ENCODE peak calls at places on chromosomes 1 and 21, in four cellular contexts. One of them, this sample, is unnamed. For H3K36me3 and H3K4me1, the result is how much of the 10 kb centered on the place peaks cover.

GRCh38 chr21:14116080-14116481 is 94.7 kb downstream of the LIPI start:
- DNase-seq in pancreas: no peak
- DNase-seq in uterus: no peak
- DNase-seq in CD4-positive, alpha-beta memory T cell: no peak
- DNase-seq in this sample: no peak

GRCh38 chr1:172914517-172915144 is 136.1 kb downstream of the TNFSF18 start:
- DNase-seq in pancreas: no peak
- DNase-seq in uterus: no peak
- DNase-seq in CD4-positive, alpha-beta memory T cell: no peak
- DNase-seq in this sample: no peak

GRCh38 chr1:238487931-238488330 is 597.2 kb upstream of the ZP4 start:
- DNase-seq in pancreas: no peak
- DNase-seq in uterus: no peak
- DNase-seq in CD4-positive, alpha-beta memory T cell: no peak
- DNase-seq in this sample: no peak

GRCh38 chr1:41359211-41360073 is 1.8 kb upstream of the FOXO6 start:
- DNase-seq in pancreas: peak
- DNase-seq in uterus: peak
- DNase-seq in CD4-positive, alpha-beta memory T cell: no peak
- DNase-seq in this sample: no peak

GRCh38 chr1:88877382-88877825 is 14.0 kb downstream of the GTF2B start:
- DNase-seq in pancreas: no peak
- DNase-seq in uterus: no peak
- DNase-seq in CD4-positive, alpha-beta memory T cell: peak
- DNase-seq in this sample: no peak

GRCh38 chr1:229590119-229590518 is 31.6 kb upstream of the ABCB10 start:
- DNase-seq in pancreas: no peak
- DNase-seq in uterus: no peak
- DNase-seq in CD4-positive, alpha-beta memory T cell: no peak
- DNase-seq in this sample: no peak

GRCh38 chr1:97247196-97247595 is 525.6 kb downstream of the PTBP2 start:
- DNase-seq in pancreas: no peak
- DNase-seq in uterus: no peak
- DNase-seq in CD4-positive, alpha-beta memory T cell: no peak
- DNase-seq in this sample: no peak

GRCh38 chr21:46256501-46256994 is 28.0 kb upstream of the LSS start:
- DNase-seq in pancreas: peak
- DNase-seq in uterus: no peak
- DNase-seq in CD4-positive, alpha-beta memory T cell: no peak
- DNase-seq in this sample: peak

GRCh38 chr1:226974544-226975258 is 34.6 kb downstream of the COQ8A start:
- DNase-seq in pancreas: no peak
- DNase-seq in uterus: no peak
- DNase-seq in CD4-positive, alpha-beta memory T cell: no peak
- DNase-seq in this sample: no peak

GRCh38 chr1:157448666-157449065 is 103.6 kb downstream of the FCRL5 start:
- DNase-seq in pancreas: no peak
- DNase-seq in uterus: no peak
- DNase-seq in CD4-positive, alpha-beta memory T cell: no peak
- DNase-seq in this sample: no peak

GRCh38 chr1:75615664-75616435 is 4.9 kb upstream of the SLC44A5 start:
- DNase-seq in pancreas: peak
- DNase-seq in uterus: no peak
- DNase-seq in CD4-positive, alpha-beta memory T cell: peak
- DNase-seq in this sample: no peak

GRCh38 chr1:18941221-18942141 is 15.0 kb downstream of the IFFO2 start:
- DNase-seq in pancreas: peak
- DNase-seq in uterus: no peak
- DNase-seq in CD4-positive, alpha-beta memory T cell: no peak
- DNase-seq in this sample: no peak

GRCh38 chr1:25740071-25740470 is 59.9 kb upstream of the SELENON start:
- DNase-seq in pancreas: no peak
- DNase-seq in uterus: no peak
- DNase-seq in CD4-positive, alpha-beta memory T cell: no peak
- DNase-seq in this sample: no peak

GRCh38 chr1:211843018-211843417 is 12.5 kb upstream of the LPGAT1 start:
- DNase-seq in pancreas: no peak
- DNase-seq in uterus: no peak
- DNase-seq in CD4-positive, alpha-beta memory T cell: peak
- DNase-seq in this sample: no peak

GRCh38 chr1:209062863-209063262 is 520.7 kb upstream of the CAMK1G start:
- DNase-seq in pancreas: no peak
- DNase-seq in uterus: no peak
- DNase-seq in CD4-positive, alpha-beta memory T cell: no peak
- DNase-seq in this sample: no peak

GRCh38 chr1:225937048-225937968 is 3.7 kb downstream of the LEFTY2 start:
- DNase-seq in pancreas: no peak
- DNase-seq in uterus: no peak
- DNase-seq in CD4-positive, alpha-beta memory T cell: no peak
- DNase-seq in this sample: no peak

GRCh38 chr1:242178924-242179708 is 180.2 kb upstream of the MAP1LC3C start:
- DNase-seq in pancreas: no peak
- DNase-seq in uterus: no peak
- DNase-seq in CD4-positive, alpha-beta memory T cell: no peak
- DNase-seq in this sample: no peak

GRCh38 chr1:162389021-162389818 is 7.7 kb downstream of the C1orf226 start:
- DNase-seq in pancreas: no peak
- DNase-seq in uterus: no peak
- DNase-seq in CD4-positive, alpha-beta memory T cell: no peak
- DNase-seq in this sample: no peak

GRCh38 chr1:108190686-108191416 is 9.3 kb downstream of the SLC25A24 start:
- DNase-seq in pancreas: no peak
- DNase-seq in uterus: no peak
- DNase-seq in CD4-positive, alpha-beta memory T cell: no peak
- DNase-seq in this sample: no peak

GRCh38 chr1:24905979-24906720 is 23.9 kb downstream of the RUNX3 start:
- DNase-seq in pancreas: no peak
- DNase-seq in uterus: no peak
- DNase-seq in CD4-positive, alpha-beta memory T cell: no peak
- DNase-seq in this sample: peak

GRCh38 chr1:167477962-167478361 is 40.4 kb downstream of the CD247 start:
- DNase-seq in pancreas: no peak
- DNase-seq in uterus: no peak
- DNase-seq in CD4-positive, alpha-beta memory T cell: no peak
- DNase-seq in this sample: no peak

GRCh38 chr1:25657121-25657521 is 40.5 kb downstream of the MAN1C1 start:
- DNase-seq in pancreas: no peak
- DNase-seq in uterus: no peak
- DNase-seq in CD4-positive, alpha-beta memory T cell: no peak
- DNase-seq in this sample: no peak

GRCh38 chr1:171817511-171818265 is 23.6 kb upstream of the DNM3 start:
- DNase-seq in pancreas: no peak
- DNase-seq in uterus: peak
- DNase-seq in CD4-positive, alpha-beta memory T cell: no peak
- DNase-seq in this sample: no peak

GRCh38 chr1:187641907-187642306 is 813.2 kb downstream of the PLA2G4A start:
- DNase-seq in pancreas: no peak
- DNase-seq in uterus: no peak
- DNase-seq in CD4-positive, alpha-beta memory T cell: no peak
- DNase-seq in this sample: no peak

GRCh38 chr1:16013220-16013907 is 4.5 kb downstream of the HSPB7 start:
- DNase-seq in pancreas: peak
- DNase-seq in uterus: peak
- DNase-seq in CD4-positive, alpha-beta memory T cell: no peak
- DNase-seq in this sample: no peak

GRCh38 chr1:224054012-224054411 is 59.9 kb upstream of the FBXO28 start:
- DNase-seq in pancreas: no peak
- DNase-seq in uterus: no peak
- DNase-seq in CD4-positive, alpha-beta memory T cell: no peak
- DNase-seq in this sample: no peak

GRCh38 chr1:174519845-174520244 is 72.1 kb downstream of the GPR52 start:
- DNase-seq in pancreas: no peak
- DNase-seq in uterus: no peak
- DNase-seq in CD4-positive, alpha-beta memory T cell: no peak
- DNase-seq in this sample: no peak

GRCh38 chr1:12163210-12163609 is 3.6 kb upstream of the TNFRSF1B start:
- DNase-seq in pancreas: no peak
- DNase-seq in uterus: no peak
- DNase-seq in CD4-positive, alpha-beta memory T cell: no peak
- DNase-seq in this sample: no peak

GRCh38 chr1:156550346-156550745 is 22.0 kb downstream of the IQGAP3 start:
- DNase-seq in pancreas: peak
- DNase-seq in uterus: no peak
- DNase-seq in CD4-positive, alpha-beta memory T cell: no peak
- DNase-seq in this sample: no peak

GRCh38 chr1:34057751-34058150 is 107.3 kb downstream of the CSMD2 start:
- DNase-seq in pancreas: no peak
- DNase-seq in uterus: no peak
- DNase-seq in CD4-positive, alpha-beta memory T cell: no peak
- DNase-seq in this sample: no peak

GRCh38 chr1:42952353-42953001 is 6.2 kb downstream of the SLC2A1 start:
- DNase-seq in pancreas: no peak
- DNase-seq in uterus: no peak
- DNase-seq in CD4-positive, alpha-beta memory T cell: peak
- DNase-seq in this sample: no peak

GRCh38 chr1:36517019-36517387 is 34.3 kb upstream of the CSF3R start:
- DNase-seq in pancreas: no peak
- DNase-seq in uterus: no peak
- DNase-seq in CD4-positive, alpha-beta memory T cell: no peak
- DNase-seq in this sample: no peak

GRCh38 chr1:193143285-193143684 is 21.5 kb downstream of the CDC73 start:
- DNase-seq in pancreas: no peak
- DNase-seq in uterus: no peak
- DNase-seq in CD4-positive, alpha-beta memory T cell: peak
- DNase-seq in this sample: no peak

DNA sequence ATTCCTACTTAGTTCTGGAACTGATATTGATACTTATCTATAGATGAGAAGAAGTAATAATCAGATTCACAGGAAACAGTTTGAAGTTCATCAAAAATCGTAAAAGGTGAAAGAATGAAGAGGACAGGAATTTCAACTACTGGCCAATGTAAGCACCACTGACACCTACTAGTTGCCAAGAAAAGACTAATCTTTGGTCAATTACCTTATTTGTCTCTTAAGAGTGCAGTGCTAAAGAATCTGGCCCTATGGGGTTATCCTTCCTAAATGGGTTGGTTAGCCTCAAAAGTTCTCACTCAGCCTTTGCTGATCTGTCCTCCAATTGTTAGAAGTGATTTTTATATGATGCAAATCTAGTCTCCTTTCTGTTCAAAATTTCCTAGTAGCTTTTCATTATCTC is 29.5 kb downstream of the ADSS2 start:
- DNase-seq in pancreas: no peak
- DNase-seq in uterus: no peak
- DNase-seq in CD4-positive, alpha-beta memory T cell: no peak
- DNase-seq in this sample: no peak
- H3K36me3 ChIP-seq in pancreas: under half
- H3K36me3 ChIP-seq in uterus: under half
- H3K36me3 ChIP-seq in CD4-positive, alpha-beta memory T cell: under half
- H3K36me3 ChIP-seq in this sample: under half

DNA sequence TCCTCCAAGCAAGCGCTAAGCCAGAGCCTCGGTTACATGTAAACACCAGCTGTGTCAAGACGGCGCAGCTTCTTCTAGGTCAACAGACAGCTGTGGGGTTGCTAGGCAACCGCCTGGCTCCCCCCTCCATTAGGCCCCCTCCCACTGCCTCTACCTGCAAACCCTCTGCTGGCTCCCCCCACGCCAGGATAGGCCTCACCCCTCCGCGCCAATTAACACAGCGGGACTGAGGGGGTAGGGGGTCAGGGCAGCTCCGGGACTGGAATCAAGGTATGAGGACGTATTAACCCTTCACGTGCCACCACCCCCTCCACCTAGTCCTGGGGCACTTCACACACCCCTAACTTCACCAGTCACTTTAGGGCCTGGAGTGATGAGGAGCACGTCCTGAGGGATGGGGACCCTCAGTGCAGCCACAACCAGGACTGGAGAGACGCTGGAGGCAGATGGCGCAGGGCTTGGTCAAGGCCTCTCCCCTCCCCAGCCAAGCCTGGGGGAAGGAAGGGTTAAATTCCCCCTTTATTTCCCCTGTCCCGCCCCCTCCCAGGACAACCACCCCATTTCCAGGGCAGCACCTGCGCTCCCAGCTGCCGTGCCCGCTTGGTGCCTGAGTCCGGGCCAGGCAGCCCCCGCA is 37.4 kb upstream of the WASF2 start:
- DNase-seq in pancreas: no peak
- DNase-seq in uterus: peak
- DNase-seq in CD4-positive, alpha-beta memory T cell: peak
- DNase-seq in this sample: peak
- H3K4me1 ChIP-seq in pancreas: under half
- H3K4me1 ChIP-seq in uterus: under half
- H3K4me1 ChIP-seq in CD4-positive, alpha-beta memory T cell: half or more
- H3K4me1 ChIP-seq in this sample: half or more

DNA sequence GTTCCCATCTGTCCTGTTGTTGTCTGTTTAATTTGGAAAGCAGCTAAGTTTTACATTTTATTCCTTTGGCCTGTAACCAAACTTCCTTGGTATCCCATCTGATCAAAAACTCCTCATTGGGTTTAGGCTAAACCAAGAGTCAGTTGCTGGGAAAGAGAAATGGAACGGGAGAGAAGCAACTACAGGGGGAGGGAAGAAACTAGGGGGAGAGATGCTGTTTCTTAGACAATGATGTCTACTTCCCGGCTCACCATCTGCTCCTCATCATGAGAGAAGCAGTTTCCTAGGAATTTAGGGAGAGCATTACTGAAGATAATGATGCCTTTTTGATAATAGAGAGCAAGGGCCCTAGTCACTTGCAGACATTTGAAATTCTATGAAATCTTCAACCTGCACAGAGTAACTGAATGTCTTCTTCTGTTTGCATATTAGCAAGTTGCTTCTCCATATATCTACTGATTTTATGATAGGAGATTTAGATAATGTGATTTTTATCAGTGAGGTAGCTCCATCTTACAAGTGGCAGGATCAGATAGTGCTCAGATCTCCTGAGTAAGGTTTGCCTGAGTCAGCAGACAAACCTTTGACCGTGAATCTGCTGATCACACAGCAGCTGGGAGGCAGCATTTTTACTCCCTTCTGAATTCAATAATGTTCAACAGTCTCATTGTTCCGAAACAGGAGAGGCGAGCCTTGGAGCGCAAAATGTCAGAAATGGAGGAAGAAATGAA is 141.6 kb downstream of the SYT2 start:
- DNase-seq in pancreas: no peak
- DNase-seq in uterus: no peak
- DNase-seq in CD4-positive, alpha-beta memory T cell: no peak
- DNase-seq in this sample: no peak
- H3K27ac ChIP-seq in pancreas: no peak
- H3K27ac ChIP-seq in uterus: peak
- H3K27ac ChIP-seq in CD4-positive, alpha-beta memory T cell: no peak
- H3K27ac ChIP-seq in this sample: no peak

DNA sequence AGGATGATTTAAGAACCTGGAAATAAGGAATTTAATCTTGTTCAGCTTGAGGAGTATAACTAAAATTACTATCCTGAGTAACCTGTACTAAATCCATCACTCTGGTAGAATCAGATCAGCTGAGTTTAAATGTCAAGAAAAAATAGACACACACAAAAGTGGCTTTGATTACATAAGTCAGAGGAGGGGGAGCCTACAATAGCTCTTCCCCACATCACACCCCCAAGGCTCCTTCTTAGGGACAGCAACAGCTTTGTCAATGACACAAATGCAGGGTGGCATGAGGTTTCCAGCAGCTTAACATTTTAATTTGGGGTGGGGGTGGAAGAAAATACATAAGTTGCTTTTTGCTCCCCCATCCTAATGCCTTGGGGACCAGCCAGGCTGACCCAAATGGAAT is 12.6 kb upstream of the NUP210L start:
- DNase-seq in pancreas: no peak
- DNase-seq in uterus: no peak
- DNase-seq in CD4-positive, alpha-beta memory T cell: no peak
- DNase-seq in this sample: no peak
- H3K36me3 ChIP-seq in pancreas: half or more
- H3K36me3 ChIP-seq in uterus: under half
- H3K36me3 ChIP-seq in CD4-positive, alpha-beta memory T cell: half or more
- H3K36me3 ChIP-seq in this sample: half or more

This sample was measured in CD8-positive, alpha-beta memory T cell.